ENCODE peak calls at places on chromosomes 4 and X, in four cellular contexts. Y is GM04504, G is skeletal muscle cell, R is NCI-H1092 treated with DMSO at 0.1 percent for 48 hours. H is an unnamed sample.

GRCh38 chr4:167234388-167234881 is at the start of gene SPOCK3:
- DNase-seq in G (no peak), Y (no peak), R (peak), H (peak)

GRCh38 chrX:65034292-65034640 is 58.0 kb upstream of the ZC4H2 start:
- DNase-seq in R (no peak), Y (no peak), G (no peak), H (no peak)

GRCh38 chr4:13922459-13922858 is 294.9 kb upstream of the BOD1L1 start:
- DNase-seq in Y (no peak), R (no peak), G (no peak), H (no peak)

GRCh38 chr4:145775406-145775805 is 95.5 kb downstream of the C4orf51 start:
- DNase-seq in G (no peak), R (no peak), Y (no peak), H (no peak)

GRCh38 chr4:126405369-126405982 is 1090.7 kb downstream of the FAT4 start:
- DNase-seq in R (peak), Y (no peak), G (no peak), H (no peak)

GRCh38 chr4:68167706-68168105 is 38.0 kb upstream of the TMPRSS11F start:
- DNase-seq in R (no peak), G (no peak), Y (no peak), H (no peak)

GRCh38 chr4:72301759-72302158 is 267.3 kb downstream of the ADAMTS3 start:
- DNase-seq in R (no peak), Y (no peak), G (no peak), H (no peak)

GRCh38 chrX:108537005-108537404 is 97.4 kb downstream of the COL4A5 start:
- DNase-seq in G (peak), R (peak), Y (peak), H (peak)

GRCh38 chr4:176563591-176563990 is 229.1 kb downstream of the VEGFC start:
- DNase-seq in G (no peak), R (no peak), Y (no peak), H (no peak)

GRCh38 chr4:123649644-123650356 is 253.2 kb downstream of the SPRY1 start:
- DNase-seq in R (peak), Y (peak), G (peak), H (peak)

GRCh38 chr4:73127839-73128448 is 58.4 kb upstream of the COX18 start:
- DNase-seq in R (no peak), G (no peak), Y (no peak), H (no peak)

GRCh38 chr4:88659061-88659889 is 38.4 kb downstream of the NAP1L5 start:
- DNase-seq in G (no peak), R (peak), Y (peak), H (no peak)

GRCh38 chr4:91064157-91064853 is 937.1 kb downstream of the CCSER1 start:
- DNase-seq in G (peak), R (peak), Y (no peak), H (peak)

GRCh38 chrX:46185923-46186810 is 359.1 kb downstream of the ZNF674 start:
- DNase-seq in R (no peak), Y (no peak), G (no peak), H (no peak)

GRCh38 chrX:64176876-64177275 is 28.6 kb downstream of the AMER1 start:
- DNase-seq in R (no peak), Y (no peak), G (no peak), H (no peak)

GRCh38 chr4:141571368-141571767 is 65.0 kb upstream of the IL15 start:
- DNase-seq in R (no peak), G (peak), Y (no peak), H (no peak)

GRCh38 chr4:7704625-7705024 is 235.0 kb downstream of the AFAP1 start:
- DNase-seq in G (no peak), Y (no peak), R (no peak), H (no peak)

GRCh38 chrX:10536744-10537143 is 83.6 kb downstream of the MID1 start:
- DNase-seq in G (no peak), Y (no peak), R (no peak), H (no peak)

GRCh38 chr4:111209706-111210105 is 586.8 kb upstream of the PITX2 start:
- DNase-seq in G (no peak), R (no peak), Y (no peak), H (no peak)

GRCh38 chrX:47012131-47012530 is 66.1 kb upstream of the RGN start:
- DNase-seq in Y (no peak), R (no peak), G (no peak), H (no peak)

GRCh38 chrX:154735695-154736393 is 15.0 kb downstream of the GAB3 start:
- DNase-seq in Y (no peak), G (peak), R (no peak), H (no peak)

GRCh38 chrX:15664487-15665444 is at the start of gene CLTRN:
- DNase-seq in R (no peak), Y (no peak), G (no peak), H (no peak)

GRCh38 chr4:3291969-3292570 is 751 bp upstream of the RGS12 start:
- DNase-seq in R (peak), Y (no peak), G (no peak), H (peak)

GRCh38 chr4:38868055-38868965 is 704 bp downstream of the FAM114A1 start:
- DNase-seq in G (no peak), Y (no peak), R (no peak), H (no peak)

GRCh38 chr4:162523171-162523570 is 359.4 kb upstream of the FSTL5 start:
- DNase-seq in Y (no peak), R (no peak), G (no peak), H (no peak)

GRCh38 chr4:185870437-185870836 is 58.4 kb upstream of the SORBS2 start:
- DNase-seq in G (no peak), Y (no peak), R (no peak), H (no peak)

GRCh38 chr4:143346208-143346607 is 9.5 kb downstream of the GAB1 start:
- DNase-seq in G (no peak), R (no peak), Y (no peak), H (no peak)

GRCh38 chr4:94939791-94940530 is 182.2 kb downstream of the BMPR1B start:
- DNase-seq in Y (no peak), R (no peak), G (no peak), H (no peak)

GRCh38 chrX:97397371-97397770 is 513.7 kb downstream of the RPA4 start:
- DNase-seq in R (no peak), G (no peak), Y (no peak), H (no peak)

GRCh38 chr4:105544517-105544916 is 7.9 kb upstream of the ARHGEF38 start:
- DNase-seq in R (peak), Y (no peak), G (no peak), H (no peak)

GRCh38 chr4:72846280-72847111 is 223.0 kb downstream of the COX18 start:
- DNase-seq in G (no peak), Y (no peak), R (no peak), H (no peak)

GRCh38 chr4:25088342-25088952 is 57.7 kb upstream of the LGI2 start:
- DNase-seq in G (no peak), R (no peak), Y (no peak), H (no peak)

GRCh38 chr4:151857368-151857767 is 96.6 kb upstream of the GATB start:
- DNase-seq in Y (no peak), G (no peak), R (no peak), H (no peak)

GRCh38 chr4:48129307-48130014 is 4.6 kb downstream of the TXK start:
- DNase-seq in G (no peak), Y (no peak), R (no peak), H (no peak)